ENCODE peak calls at places on chromosomes 2 and 18, in ten cellular contexts. Y is T follicular helper cell; P is HCT116; W is GM12865; T is bronchial epithelial cell; F is NCI-H1436; L is stimulated activated CD4-positive, alpha-beta T cell treated with anti-CD3 and anti-CD28 coated beads, TNF-alpha, amount 100 ng/mL, for 4 hours; X is dermis blood vessel endothelial cell; Z is activated T-helper 1 cell treated with anti-CD3 and anti-CD28 coated beads, Interleukin-2, amount 50 U/mL, for 16 hours; I is foreskin fibroblast. M is an unnamed sample.

GRCh38 chr18:12287684-12288405 is 20.2 kb upstream of the TUBB6 start:
- DNase-seq in Y (no peak), P (peak; percentile 54), W (no peak), T (peak; percentile 93), F (no peak), L (no peak), X (peak; percentile 48), Z (no peak), I (peak; percentile 97), M (peak; percentile 81)

GRCh38 chr2:39981877-39982276 is 202.8 kb upstream of the THUMPD2 start:
- DNase-seq in Y (no peak), P (no peak), W (no peak), T (no peak), F (no peak), L (no peak), X (no peak), Z (no peak), I (peak; percentile 80), M (no peak)

GRCh38 chr18:3111523-3112240 is 98.7 kb upstream of the LPIN2 start:
- DNase-seq in Y (no peak), P (no peak), W (no peak), T (no peak), F (no peak), L (no peak), X (no peak), Z (no peak), I (peak; percentile 8), M (no peak)

GRCh38 chr2:215664847-215665525 is 229.1 kb upstream of the FN1 start:
- DNase-seq in Y (no peak), P (peak; percentile 31), W (peak; percentile 55), T (peak; percentile 97), F (no peak), L (no peak), X (peak; percentile 87), Z (no peak), I (peak; percentile 96), M (no peak)

GRCh38 chr2:176080540-176081355 is 3.0 kb downstream of the EVX2 start:
- DNase-seq in Y (no peak), P (no peak), W (no peak), T (no peak), F (no peak), L (no peak), X (no peak), Z (no peak), I (peak; percentile 51), M (peak; percentile 49)

GRCh38 chr2:20622296-20622686 is 28.6 kb downstream of the HS1BP3 start:
- DNase-seq in Y (no peak), P (no peak), W (no peak), T (no peak), F (no peak), L (no peak), X (no peak), Z (no peak), I (no peak), M (peak; percentile 2)

GRCh38 chr2:232458051-232458660 is 2.2 kb downstream of the ALPI start:
- DNase-seq in Y (no peak), P (no peak), W (no peak), T (no peak), F (no peak), L (no peak), X (no peak), Z (no peak), I (no peak), M (no peak)

GRCh38 chr2:14910659-14911058 is 278.1 kb downstream of the LRATD1 start:
- DNase-seq in Y (no peak), P (no peak), W (no peak), T (no peak), F (no peak), L (no peak), X (no peak), Z (no peak), I (no peak), M (no peak)

GRCh38 chr2:199603748-199604291 is 146.1 kb upstream of the SATB2 start:
- DNase-seq in Y (no peak), P (no peak), W (no peak), T (no peak), F (no peak), L (no peak), X (no peak), Z (no peak), I (peak; percentile 13), M (no peak)

GRCh38 chr2:10265328-10266132 is 37.2 kb upstream of the HPCAL1 start:
- DNase-seq in Y (no peak), P (no peak), W (no peak), T (no peak), F (no peak), L (no peak), X (no peak), Z (no peak), I (no peak), M (peak; percentile 5)